ENCODE peak calls at places on chromosomes 16 and 17, in five cellular contexts. One of them, this sample, is unnamed.

GRCh38 chr17:9253308-9253707 is 232.0 kb downstream of the NTN1 start:
- DNase-seq in A549: no peak
- DNase-seq in fibroblast of mammary gland: no peak
- DNase-seq in GM13977: no peak
- DNase-seq in activated B cell treated with CpG ODN at 0.5 μM for 24 hours: no peak
- DNase-seq in this sample: no peak

GRCh38 chr17:2947996-2948550 is 115.3 kb downstream of the OR1D5 start:
- DNase-seq in activated B cell treated with CpG ODN at 0.5 μM for 24 hours: no peak
- DNase-seq in fibroblast of mammary gland: no peak
- DNase-seq in A549: no peak
- DNase-seq in GM13977: no peak
- DNase-seq in this sample: no peak

GRCh38 chr16:12067714-12068401 is 91.3 kb downstream of the SNX29 start:
- DNase-seq in activated B cell treated with CpG ODN at 0.5 μM for 24 hours: no peak
- DNase-seq in GM13977: peak
- DNase-seq in A549: peak
- DNase-seq in fibroblast of mammary gland: peak
- DNase-seq in this sample: peak

GRCh38 chr17:69757794-69758430 is 317.1 kb upstream of the KCNJ16 start:
- DNase-seq in fibroblast of mammary gland: peak
- DNase-seq in GM13977: no peak
- DNase-seq in activated B cell treated with CpG ODN at 0.5 μM for 24 hours: no peak
- DNase-seq in A549: no peak
- DNase-seq in this sample: no peak

GRCh38 chr17:64500487-64500859 is 3.6 kb upstream of the POLG2 start:
- DNase-seq in GM13977: no peak
- DNase-seq in activated B cell treated with CpG ODN at 0.5 μM for 24 hours: no peak
- DNase-seq in A549: no peak
- DNase-seq in fibroblast of mammary gland: no peak
- DNase-seq in this sample: no peak

GRCh38 chr16:10206215-10206614 is 24.0 kb upstream of the GRIN2A start:
- DNase-seq in A549: no peak
- DNase-seq in activated B cell treated with CpG ODN at 0.5 μM for 24 hours: no peak
- DNase-seq in GM13977: peak
- DNase-seq in fibroblast of mammary gland: no peak
- DNase-seq in this sample: no peak

GRCh38 chr17:43572368-43572980 is 26.3 kb upstream of the ETV4 start:
- DNase-seq in A549: no peak
- DNase-seq in GM13977: no peak
- DNase-seq in activated B cell treated with CpG ODN at 0.5 μM for 24 hours: no peak
- DNase-seq in fibroblast of mammary gland: no peak
- DNase-seq in this sample: no peak

GRCh38 chr16:57036945-57037344 is 47.6 kb downstream of the NLRC5 start:
- DNase-seq in A549: no peak
- DNase-seq in activated B cell treated with CpG ODN at 0.5 μM for 24 hours: no peak
- DNase-seq in fibroblast of mammary gland: no peak
- DNase-seq in GM13977: no peak
- DNase-seq in this sample: no peak

GRCh38 chr16:86303787-86304685 is 206.3 kb upstream of the FOXF1 start:
- DNase-seq in activated B cell treated with CpG ODN at 0.5 μM for 24 hours: no peak
- DNase-seq in GM13977: no peak
- DNase-seq in A549: no peak
- DNase-seq in fibroblast of mammary gland: peak
- DNase-seq in this sample: no peak

GRCh38 chr16:18975109-18975508 is 8.6 kb upstream of the TMC7 start:
- DNase-seq in A549: no peak
- DNase-seq in fibroblast of mammary gland: no peak
- DNase-seq in GM13977: no peak
- DNase-seq in activated B cell treated with CpG ODN at 0.5 μM for 24 hours: no peak
- DNase-seq in this sample: no peak

GRCh38 chr17:4043862-4044261 is 79.6 kb upstream of the ATP2A3 start:
- DNase-seq in activated B cell treated with CpG ODN at 0.5 μM for 24 hours: no peak
- DNase-seq in A549: no peak
- DNase-seq in GM13977: no peak
- DNase-seq in fibroblast of mammary gland: no peak
- DNase-seq in this sample: no peak

GRCh38 chr16:71542377-71542776 is 16.2 kb downstream of the CHST4 start:
- DNase-seq in GM13977: no peak
- DNase-seq in activated B cell treated with CpG ODN at 0.5 μM for 24 hours: peak
- DNase-seq in fibroblast of mammary gland: peak
- DNase-seq in A549: peak
- DNase-seq in this sample: peak
- TF ChIP-seq CTCF in GM13977: peak
- TF ChIP-seq CTCF in activated B cell treated with CpG ODN at 0.5 μM for 24 hours: no peak
- TF ChIP-seq CTCF in fibroblast of mammary gland: peak
- TF ChIP-seq CTCF in A549: peak
- TF ChIP-seq CTCF in this sample: peak

GRCh38 chr16:539901-540530 is 12.5 kb downstream of the CAPN15 start:
- DNase-seq in activated B cell treated with CpG ODN at 0.5 μM for 24 hours: no peak
- DNase-seq in fibroblast of mammary gland: peak
- DNase-seq in A549: no peak
- DNase-seq in GM13977: no peak
- DNase-seq in this sample: no peak
- TF ChIP-seq CTCF in activated B cell treated with CpG ODN at 0.5 μM for 24 hours: no peak
- TF ChIP-seq CTCF in fibroblast of mammary gland: no peak
- TF ChIP-seq CTCF in A549: no peak
- TF ChIP-seq CTCF in GM13977: no peak
- TF ChIP-seq CTCF in this sample: no peak

GRCh38 chr17:76079577-76080206 is 710 bp downstream of the ZACN start:
- DNase-seq in A549: no peak
- DNase-seq in activated B cell treated with CpG ODN at 0.5 μM for 24 hours: no peak
- DNase-seq in GM13977: no peak
- DNase-seq in fibroblast of mammary gland: no peak
- DNase-seq in this sample: no peak
- TF ChIP-seq CTCF in A549: no peak
- TF ChIP-seq CTCF in activated B cell treated with CpG ODN at 0.5 μM for 24 hours: no peak
- TF ChIP-seq CTCF in GM13977: no peak
- TF ChIP-seq CTCF in fibroblast of mammary gland: no peak
- TF ChIP-seq CTCF in this sample: peak

GRCh38 chr16:674968-675883 is at the start of gene RHBDL1:
- DNase-seq in fibroblast of mammary gland: peak
- DNase-seq in A549: peak
- DNase-seq in GM13977: no peak
- DNase-seq in activated B cell treated with CpG ODN at 0.5 μM for 24 hours: no peak
- DNase-seq in this sample: no peak
- TF ChIP-seq CTCF in fibroblast of mammary gland: no peak
- TF ChIP-seq CTCF in A549: no peak
- TF ChIP-seq CTCF in GM13977: no peak
- TF ChIP-seq CTCF in activated B cell treated with CpG ODN at 0.5 μM for 24 hours: no peak
- TF ChIP-seq CTCF in this sample: no peak

This sample was measured in progenitor cell of endocrine pancreas.